ENCODE peak calls at places on chromosomes 6 and 20, in five cellular contexts. One of them, this sample, is unnamed.

GRCh38 chr20:63737940-63738686 is 1.5 kb upstream of the SLC2A4RG start:
- DNase-seq in body of pancreas: peak
- DNase-seq in B cell: peak
- DNase-seq in upper lobe of right lung: peak
- DNase-seq in bronchial epithelial cell: no peak
- DNase-seq in this sample: peak

GRCh38 chr20:17856024-17856564 is 112.5 kb downstream of the SNX5 start:
- DNase-seq in body of pancreas: peak
- DNase-seq in B cell: peak
- DNase-seq in upper lobe of right lung: peak
- DNase-seq in bronchial epithelial cell: no peak
- DNase-seq in this sample: peak

GRCh38 chr6:36962874-36963273 is 8.3 kb downstream of the PI16 start:
- DNase-seq in body of pancreas: peak
- DNase-seq in B cell: peak
- DNase-seq in upper lobe of right lung: peak
- DNase-seq in bronchial epithelial cell: peak
- DNase-seq in this sample: peak

GRCh38 chr6:135270676-135271536 is 89.8 kb downstream of the MYB start:
- DNase-seq in body of pancreas: peak
- DNase-seq in B cell: no peak
- DNase-seq in upper lobe of right lung: peak
- DNase-seq in bronchial epithelial cell: peak
- DNase-seq in this sample: no peak

GRCh38 chr20:24948939-24949679 is at the start of gene CST7:
- DNase-seq in body of pancreas: no peak
- DNase-seq in B cell: no peak
- DNase-seq in upper lobe of right lung: peak
- DNase-seq in bronchial epithelial cell: no peak
- DNase-seq in this sample: peak

GRCh38 chr6:5190467-5190866 is 70.3 kb downstream of the LYRM4 start:
- DNase-seq in body of pancreas: no peak
- DNase-seq in B cell: no peak
- DNase-seq in upper lobe of right lung: no peak
- DNase-seq in bronchial epithelial cell: peak
- DNase-seq in this sample: no peak

GRCh38 chr6:27176096-27176495 is 71.4 kb upstream of the PRSS16 start:
- DNase-seq in body of pancreas: no peak
- DNase-seq in B cell: peak
- DNase-seq in upper lobe of right lung: no peak
- DNase-seq in bronchial epithelial cell: no peak
- DNase-seq in this sample: no peak

GRCh38 chr6:137661601-137662000 is 167.4 kb upstream of the OLIG3 start:
- DNase-seq in body of pancreas: peak
- DNase-seq in B cell: peak
- DNase-seq in upper lobe of right lung: no peak
- DNase-seq in bronchial epithelial cell: peak
- DNase-seq in this sample: no peak

GRCh38 chr20:32478576-32478975 is 106.6 kb downstream of the NOL4L start:
- DNase-seq in body of pancreas: no peak
- DNase-seq in B cell: no peak
- DNase-seq in upper lobe of right lung: no peak
- DNase-seq in bronchial epithelial cell: no peak
- DNase-seq in this sample: no peak

GRCh38 chr6:67790569-67790968 is 844.5 kb upstream of the ADGRB3 start:
- DNase-seq in body of pancreas: no peak
- DNase-seq in B cell: no peak
- DNase-seq in upper lobe of right lung: no peak
- DNase-seq in bronchial epithelial cell: no peak
- DNase-seq in this sample: no peak

GRCh38 chr6:148983986-148984385 is 237.2 kb downstream of the UST start:
- DNase-seq in body of pancreas: no peak
- DNase-seq in B cell: no peak
- DNase-seq in upper lobe of right lung: no peak
- DNase-seq in bronchial epithelial cell: no peak
- DNase-seq in this sample: no peak

GRCh38 chr6:26372308-26373144 is 7.5 kb downstream of the BTN3A2 start:
- DNase-seq in body of pancreas: no peak
- DNase-seq in B cell: no peak
- DNase-seq in upper lobe of right lung: no peak
- DNase-seq in bronchial epithelial cell: no peak
- DNase-seq in this sample: no peak

GRCh38 chr6:43833223-43833995 is 63.4 kb downstream of the VEGFA start:
- DNase-seq in body of pancreas: peak
- DNase-seq in B cell: no peak
- DNase-seq in upper lobe of right lung: no peak
- DNase-seq in bronchial epithelial cell: no peak
- DNase-seq in this sample: no peak

GRCh38 chr20:58065508-58066361 is 162.7 kb downstream of the ANKRD60 start:
- DNase-seq in body of pancreas: no peak
- DNase-seq in B cell: no peak
- DNase-seq in upper lobe of right lung: no peak
- DNase-seq in bronchial epithelial cell: peak
- DNase-seq in this sample: no peak

GRCh38 chr6:96520039-96520850 is 1.4 kb upstream of the UFL1 start:
- DNase-seq in body of pancreas: peak
- DNase-seq in B cell: no peak
- DNase-seq in upper lobe of right lung: no peak
- DNase-seq in bronchial epithelial cell: peak
- DNase-seq in this sample: no peak

GRCh38 chr20:51862796-51863195 is 60.5 kb upstream of the SALL4 start:
- DNase-seq in body of pancreas: no peak
- DNase-seq in B cell: no peak
- DNase-seq in upper lobe of right lung: no peak
- DNase-seq in bronchial epithelial cell: no peak
- DNase-seq in this sample: no peak

GRCh38 chr6:69780585-69781178 is 16.1 kb downstream of the LMBRD1 start:
- DNase-seq in body of pancreas: peak
- DNase-seq in B cell: no peak
- DNase-seq in upper lobe of right lung: no peak
- DNase-seq in bronchial epithelial cell: peak
- DNase-seq in this sample: no peak

GRCh38 chr20:6583134-6583738 is 184.2 kb upstream of the BMP2 start:
- DNase-seq in body of pancreas: peak
- DNase-seq in B cell: no peak
- DNase-seq in upper lobe of right lung: peak
- DNase-seq in bronchial epithelial cell: peak
- DNase-seq in this sample: peak

GRCh38 chr6:129498950-129499870 is 210.8 kb downstream of the ARHGAP18 start:
- DNase-seq in body of pancreas: no peak
- DNase-seq in B cell: peak
- DNase-seq in upper lobe of right lung: no peak
- DNase-seq in bronchial epithelial cell: peak
- DNase-seq in this sample: peak

GRCh38 chr6:44269168-44269920 is 906 bp upstream of the TMEM151B start:
- DNase-seq in body of pancreas: no peak
- DNase-seq in B cell: peak
- DNase-seq in upper lobe of right lung: no peak
- DNase-seq in bronchial epithelial cell: peak
- DNase-seq in this sample: no peak

GRCh38 chr6:80523531-80523970 is 417.1 kb downstream of the BCKDHB start:
- DNase-seq in body of pancreas: peak
- DNase-seq in B cell: no peak
- DNase-seq in upper lobe of right lung: no peak
- DNase-seq in bronchial epithelial cell: peak
- DNase-seq in this sample: no peak
- TF ChIP-seq CTCF in body of pancreas: no peak
- TF ChIP-seq CTCF in B cell: no peak
- TF ChIP-seq CTCF in upper lobe of right lung: no peak
- TF ChIP-seq CTCF in bronchial epithelial cell: peak
- TF ChIP-seq CTCF in this sample: no peak

GRCh38 chr6:51489133-51489532 is 598.3 kb downstream of the PKHD1 start:
- DNase-seq in body of pancreas: no peak
- DNase-seq in B cell: no peak
- DNase-seq in upper lobe of right lung: no peak
- DNase-seq in bronchial epithelial cell: no peak
- DNase-seq in this sample: no peak

GRCh38 chr6:51495016-51495805 is 592.2 kb downstream of the PKHD1 start:
- DNase-seq in body of pancreas: peak
- DNase-seq in B cell: no peak
- DNase-seq in upper lobe of right lung: no peak
- DNase-seq in bronchial epithelial cell: no peak
- DNase-seq in this sample: no peak

GRCh38 chr6:51490101-51490500 is 597.3 kb downstream of the PKHD1 start:
- DNase-seq in body of pancreas: no peak
- DNase-seq in B cell: no peak
- DNase-seq in upper lobe of right lung: no peak
- DNase-seq in bronchial epithelial cell: no peak
- DNase-seq in this sample: no peak

GRCh38 chr6:51495806-51496380 is 591.5 kb downstream of the PKHD1 start:
- DNase-seq in body of pancreas: no peak
- DNase-seq in B cell: no peak
- DNase-seq in upper lobe of right lung: no peak
- DNase-seq in bronchial epithelial cell: no peak
- DNase-seq in this sample: no peak

DNA sequence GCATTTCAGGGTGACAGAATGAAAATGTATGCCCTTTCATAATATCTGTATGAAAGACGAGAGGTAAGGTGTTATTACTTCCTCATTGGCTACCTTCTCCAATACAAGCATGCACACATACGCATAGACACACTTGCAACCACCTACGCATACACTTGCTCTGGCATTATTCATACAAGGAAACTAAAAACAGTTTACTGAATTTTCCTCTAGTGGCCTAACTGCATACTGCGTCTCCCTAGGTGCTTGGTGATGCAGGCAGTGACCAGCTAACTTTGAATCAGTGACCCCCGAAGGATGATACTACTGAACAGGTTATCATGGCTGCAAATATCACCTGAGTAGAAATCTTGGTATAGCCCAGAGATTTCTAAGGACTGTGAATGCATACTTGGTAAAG is 593.1 kb downstream of the PKHD1 start:
- DNase-seq in body of pancreas: no peak
- DNase-seq in B cell: no peak
- DNase-seq in upper lobe of right lung: no peak
- DNase-seq in bronchial epithelial cell: peak
- DNase-seq in this sample: no peak
- TF ChIP-seq CTCF in body of pancreas: no peak
- TF ChIP-seq CTCF in B cell: no peak
- TF ChIP-seq CTCF in upper lobe of right lung: no peak
- TF ChIP-seq CTCF in bronchial epithelial cell: peak
- TF ChIP-seq CTCF in this sample: no peak

GRCh38 chr6:14474816-14475215 is 357.2 kb downstream of the CD83 start:
- DNase-seq in body of pancreas: no peak
- DNase-seq in B cell: no peak
- DNase-seq in upper lobe of right lung: no peak
- DNase-seq in bronchial epithelial cell: no peak
- DNase-seq in this sample: no peak
- TF ChIP-seq CTCF in body of pancreas: no peak
- TF ChIP-seq CTCF in B cell: no peak
- TF ChIP-seq CTCF in upper lobe of right lung: no peak
- TF ChIP-seq CTCF in bronchial epithelial cell: no peak
- TF ChIP-seq CTCF in this sample: no peak

DNA sequence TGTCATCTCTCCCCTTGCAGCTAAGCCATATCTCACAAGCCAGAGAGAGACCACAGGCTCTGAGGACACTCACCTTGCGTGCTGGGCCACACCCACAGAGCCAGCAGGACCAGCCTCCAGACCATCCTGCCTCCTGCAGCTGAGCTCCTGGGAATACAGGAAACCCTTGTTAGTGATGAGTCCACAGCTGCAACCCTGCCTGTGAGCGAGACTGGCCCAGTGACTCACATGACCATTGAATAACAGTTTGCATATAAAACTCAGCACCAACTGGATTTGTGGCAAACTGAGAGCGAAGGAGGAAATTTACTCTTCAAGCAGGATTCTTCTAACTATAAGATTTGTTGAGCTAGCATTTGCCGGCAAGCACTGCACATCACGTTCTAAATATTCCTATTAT is 3.0 kb downstream of the THBS2 start:
- DNase-seq in body of pancreas: no peak
- DNase-seq in B cell: no peak
- DNase-seq in upper lobe of right lung: no peak
- DNase-seq in bronchial epithelial cell: peak
- DNase-seq in this sample: no peak
- TF ChIP-seq CTCF in body of pancreas: no peak
- TF ChIP-seq CTCF in B cell: no peak
- TF ChIP-seq CTCF in upper lobe of right lung: no peak
- TF ChIP-seq CTCF in bronchial epithelial cell: no peak
- TF ChIP-seq CTCF in this sample: no peak

GRCh38 chr6:111976169-111976568 is 77.7 kb upstream of the CCN6 start:
- DNase-seq in body of pancreas: no peak
- DNase-seq in B cell: no peak
- DNase-seq in upper lobe of right lung: no peak
- DNase-seq in bronchial epithelial cell: no peak
- DNase-seq in this sample: no peak
- TF ChIP-seq CTCF in body of pancreas: no peak
- TF ChIP-seq CTCF in B cell: no peak
- TF ChIP-seq CTCF in upper lobe of right lung: no peak
- TF ChIP-seq CTCF in bronchial epithelial cell: no peak
- TF ChIP-seq CTCF in this sample: no peak

This sample was measured in GM10248.